ENCODE peak calls at places on chromosomes 1 and 21, in seven cellular contexts. Y is neuronal stem cell, J is AG09309, P is NT2/D1, M is adipocyte, W is OCI-LY7, E is breast epithelium. V is an unnamed sample.

GRCh38 chr1:201254625-201255469 is 28.5 kb upstream of the PKP1 start:
- DNase-seq in Y (peak), J (no peak), P (peak), M (peak), W (peak), E (peak), V (peak)

GRCh38 chr21:37563641-37564340 is 197.2 kb downstream of the DYRK1A start:
- DNase-seq in Y (peak), J (peak), P (no peak), M (peak), W (peak), E (peak), V (peak)

GRCh38 chr1:182795563-182796228 is 6.1 kb downstream of the NPL start:
- DNase-seq in Y (no peak), J (no peak), P (no peak), M (no peak), W (peak), E (no peak), V (no peak)

GRCh38 chr21:31753949-31754348 is 22.0 kb upstream of the SCAF4 start:
- DNase-seq in Y (no peak), J (no peak), P (no peak), M (no peak), W (no peak), E (no peak), V (no peak)

GRCh38 chr1:110875216-110875731 is 2.3 kb downstream of the CD53 start:
- DNase-seq in Y (no peak), J (no peak), P (no peak), M (no peak), W (peak), E (no peak), V (no peak)

GRCh38 chr1:159800177-159800935 is 1.8 kb upstream of the FCRL6 start:
- DNase-seq in Y (no peak), J (no peak), P (no peak), M (no peak), W (no peak), E (no peak), V (no peak)

GRCh38 chr1:95388041-95388440 is 154.0 kb downstream of the RWDD3 start:
- DNase-seq in Y (no peak), J (no peak), P (no peak), M (no peak), W (no peak), E (no peak), V (no peak)

GRCh38 chr1:173005196-173005864 is 45.4 kb downstream of the TNFSF18 start:
- DNase-seq in Y (no peak), J (no peak), P (no peak), M (no peak), W (no peak), E (no peak), V (no peak)

GRCh38 chr1:56715161-56715560 is 70.0 kb downstream of the PRKAA2 start:
- DNase-seq in Y (no peak), J (no peak), P (no peak), M (peak), W (no peak), E (no peak), V (no peak)

GRCh38 chr1:114510235-114511047 is 562 bp downstream of the TRIM33 start:
- DNase-seq in Y (peak), J (no peak), P (no peak), M (peak), W (peak), E (peak), V (peak)

GRCh38 chr21:27035791-27036190 is 68.9 kb upstream of the ADAMTS5 start:
- DNase-seq in Y (no peak), J (no peak), P (no peak), M (no peak), W (no peak), E (no peak), V (no peak)

GRCh38 chr1:98660941-98661543 is 479 bp upstream of the SNX7 start:
- DNase-seq in Y (no peak), J (no peak), P (no peak), M (peak), W (no peak), E (no peak), V (no peak)

GRCh38 chr1:234214911-234215892 is 158.1 kb upstream of the COA6 start:
- DNase-seq in Y (no peak), J (no peak), P (no peak), M (no peak), W (no peak), E (peak), V (peak)

GRCh38 chr21:31721381-31721780 is 10.5 kb downstream of the SCAF4 start:
- DNase-seq in Y (no peak), J (no peak), P (no peak), M (no peak), W (no peak), E (no peak), V (no peak)

GRCh38 chr1:92989253-92989652 is 28.0 kb upstream of the DIPK1A start:
- DNase-seq in Y (no peak), J (no peak), P (no peak), M (no peak), W (no peak), E (no peak), V (no peak)

GRCh38 chr1:203990118-203990517 is 82.8 kb upstream of the SOX13 start:
- DNase-seq in Y (no peak), J (no peak), P (no peak), M (no peak), W (no peak), E (no peak), V (no peak)

GRCh38 chr1:72186733-72187307 is 95.5 kb downstream of the NEGR1 start:
- DNase-seq in Y (no peak), J (no peak), P (no peak), M (peak), W (no peak), E (no peak), V (no peak)

GRCh38 chr1:15304708-15305326 is 57.8 kb downstream of the FHAD1 start:
- DNase-seq in Y (peak), J (no peak), P (peak), M (peak), W (peak), E (peak), V (peak)

GRCh38 chr1:94283462-94283861 is 46.1 kb upstream of the ARHGAP29 start:
- DNase-seq in Y (no peak), J (no peak), P (no peak), M (peak), W (no peak), E (no peak), V (no peak)

GRCh38 chr1:57111210-57111609 is 145.4 kb upstream of the C8B start:
- DNase-seq in Y (no peak), J (no peak), P (no peak), M (no peak), W (no peak), E (no peak), V (no peak)

GRCh38 chr21:32611471-32611997 is 643 bp downstream of the CFAP298 start:
- DNase-seq in Y (no peak), J (no peak), P (no peak), M (peak), W (peak), E (no peak), V (no peak)

GRCh38 chr1:206843626-206844025 is 21.8 kb upstream of the IL20 start:
- DNase-seq in Y (no peak), J (no peak), P (no peak), M (no peak), W (no peak), E (no peak), V (no peak)

DNA sequence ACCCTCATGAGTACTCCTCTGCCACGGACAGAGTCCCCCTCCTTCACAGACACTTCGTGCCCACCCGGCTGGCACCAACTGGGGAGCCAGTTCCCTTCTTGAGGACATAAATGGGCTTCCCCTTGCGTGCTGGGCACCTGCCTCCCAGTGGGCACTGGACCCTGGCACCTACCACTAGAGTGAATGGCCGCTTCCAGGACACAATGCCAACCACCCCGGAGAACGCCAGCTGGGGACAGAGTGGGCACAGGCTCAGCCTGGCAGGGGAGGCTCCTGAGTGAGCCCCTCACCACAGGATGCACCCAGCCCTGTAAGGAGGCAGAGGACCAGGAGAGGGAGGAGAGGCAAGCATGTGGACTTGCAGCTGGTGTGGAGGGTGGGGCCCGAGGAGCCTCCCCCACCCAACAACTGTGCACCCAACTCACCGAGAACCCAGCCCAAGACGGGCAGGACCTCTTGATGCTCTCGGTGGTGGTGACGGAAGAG is 1.0 kb downstream of the ENTREP3 start:
- DNase-seq in Y (no peak), J (no peak), P (no peak), M (no peak), W (no peak), E (no peak), V (no peak)
- H3K4me3 ChIP-seq in Y (peak), J (peak), P (peak), M (peak), W (peak), E (peak), V (peak)

GRCh38 chr1:2289607-2290006 is 61.5 kb downstream of the SKI start:
- DNase-seq in Y (no peak), J (no peak), P (no peak), M (no peak), W (no peak), E (no peak), V (no peak)

GRCh38 chr1:2290595-2291510 is 62.7 kb downstream of the SKI start:
- DNase-seq in Y (no peak), J (peak), P (no peak), M (peak), W (peak), E (peak), V (peak)

GRCh38 chr1:2288816-2289536 is 60.9 kb downstream of the SKI start:
- DNase-seq in Y (no peak), J (no peak), P (no peak), M (no peak), W (no peak), E (no peak), V (no peak)

GRCh38 chr1:2288308-2288707 is 60.2 kb downstream of the SKI start:
- DNase-seq in Y (no peak), J (no peak), P (no peak), M (no peak), W (no peak), E (no peak), V (no peak)

DNA sequence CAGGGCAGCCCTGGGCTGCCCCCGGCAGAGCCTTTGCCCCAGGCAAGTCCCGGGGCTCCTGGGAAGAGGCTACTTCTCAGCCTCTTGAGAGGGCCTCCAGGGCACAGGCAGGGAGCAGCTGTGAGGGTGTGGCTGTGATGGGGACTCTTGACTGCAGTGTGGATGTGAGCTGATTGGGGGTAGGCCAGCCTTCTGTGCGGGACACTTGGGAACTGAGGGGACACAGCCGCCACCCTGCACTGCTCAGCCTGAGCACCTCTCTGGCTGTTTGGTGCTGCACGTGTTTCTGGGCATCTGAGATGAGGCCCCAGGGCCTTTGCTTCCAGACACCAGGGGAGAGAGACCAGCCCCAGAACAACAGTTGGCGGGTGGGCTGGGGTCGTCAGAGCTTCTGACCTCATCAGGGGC is 62.1 kb downstream of the SKI start:
- DNase-seq in Y (no peak), J (no peak), P (no peak), M (peak), W (no peak), E (no peak), V (peak)
- H3K4me3 ChIP-seq in Y (no peak), J (no peak), P (no peak), M (no peak), W (no peak), E (peak), V (peak)

GRCh38 chr1:245378352-245379144 is 223.8 kb downstream of the KIF26B start:
- DNase-seq in Y (no peak), J (no peak), P (peak), M (no peak), W (no peak), E (no peak), V (no peak)

GRCh38 chr1:245383396-245384330 is 228.9 kb downstream of the KIF26B start:
- DNase-seq in Y (no peak), J (no peak), P (no peak), M (no peak), W (no peak), E (no peak), V (no peak)

GRCh38 chr1:245386321-245387002 is 231.7 kb downstream of the KIF26B start:
- DNase-seq in Y (no peak), J (no peak), P (no peak), M (no peak), W (no peak), E (no peak), V (no peak)

GRCh38 chr1:245380790-245381535 is 226.2 kb downstream of the KIF26B start:
- DNase-seq in Y (peak), J (no peak), P (no peak), M (peak), W (no peak), E (no peak), V (no peak)

GRCh38 chr1:245382981-245383380 is 228.2 kb downstream of the KIF26B start:
- DNase-seq in Y (no peak), J (no peak), P (no peak), M (no peak), W (no peak), E (no peak), V (no peak)
- H3K4me3 ChIP-seq in Y (no peak), J (no peak), P (no peak), M (no peak), W (no peak), E (no peak), V (no peak)

GRCh38 chr1:1058921-1059493 is 15.1 kb downstream of the RNF223 start:
- DNase-seq in Y (no peak), J (no peak), P (no peak), M (peak), W (no peak), E (no peak), V (no peak)
- H3K4me3 ChIP-seq in Y (peak), J (peak), P (peak), M (peak), W (peak), E (peak), V (peak)

GRCh38 chr1:55210990-55211389 is 4.2 kb downstream of the USP24 start:
- DNase-seq in Y (no peak), J (no peak), P (no peak), M (no peak), W (no peak), E (no peak), V (no peak)
- H3K4me3 ChIP-seq in Y (no peak), J (no peak), P (no peak), M (peak), W (peak), E (peak), V (no peak)

GRCh38 chr1:162711066-162711465 is 78.8 kb downstream of the DDR2 start:
- DNase-seq in Y (no peak), J (no peak), P (no peak), M (no peak), W (no peak), E (no peak), V (no peak)

GRCh38 chr1:162710349-162710748 is 78.1 kb downstream of the DDR2 start:
- DNase-seq in Y (no peak), J (no peak), P (no peak), M (peak), W (no peak), E (no peak), V (peak)

GRCh38 chr1:162709132-162709860 is 77.0 kb downstream of the DDR2 start:
- DNase-seq in Y (no peak), J (no peak), P (no peak), M (no peak), W (no peak), E (no peak), V (no peak)

GRCh38 chr1:162709870-162710269 is 77.6 kb downstream of the DDR2 start:
- DNase-seq in Y (no peak), J (no peak), P (no peak), M (peak), W (no peak), E (no peak), V (no peak)

DNA sequence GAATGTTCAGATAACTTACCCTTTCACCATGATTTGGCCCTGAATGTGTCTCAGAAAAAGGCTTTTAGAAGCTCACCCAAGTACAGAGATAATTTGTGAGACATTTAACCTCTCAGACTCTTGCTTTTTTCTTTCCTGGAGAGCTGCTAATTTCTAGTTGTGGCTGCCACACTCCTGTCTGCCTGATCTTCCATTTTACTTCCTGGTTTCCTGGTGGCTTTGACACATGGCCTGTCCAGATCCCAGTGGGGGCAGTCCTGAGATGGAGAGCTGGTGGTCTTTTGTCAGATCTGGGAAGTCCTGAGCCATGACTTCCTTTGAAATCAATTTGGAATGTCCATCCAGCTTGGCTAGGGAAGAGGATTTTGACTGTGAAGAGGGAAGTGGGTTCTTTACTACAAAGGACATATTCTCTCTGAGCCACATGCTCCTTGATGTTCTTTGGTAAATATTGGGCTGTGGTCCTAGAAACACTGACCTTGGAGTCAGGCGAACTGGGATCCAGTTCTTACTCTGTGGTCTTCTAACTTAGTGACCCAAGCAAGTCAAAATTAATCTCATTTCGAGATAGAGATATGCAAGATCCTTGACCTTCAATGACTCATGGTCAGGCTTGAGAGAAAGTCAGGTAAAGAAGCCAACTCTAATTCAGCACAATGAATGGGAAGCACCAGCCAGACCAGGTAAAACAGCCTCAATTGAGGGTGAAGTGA is 78.0 kb upstream of the HSD17B7 start:
- DNase-seq in Y (no peak), J (no peak), P (no peak), M (no peak), W (no peak), E (no peak), V (no peak)
- H3K4me3 ChIP-seq in Y (no peak), J (no peak), P (no peak), M (no peak), W (no peak), E (no peak), V (no peak)